ENCODE peak calls at places on chromosome 11, in nine cellular contexts. F, O, G, H, M, S, C, U and D are unnamed samples.
A peak's percentile ranks its signal among the peaks of the same experiment; 100 is the strongest.

GRCh38 chr11:132913295-132913694 is 619.0 kb downstream of the OPCML start:
- DNase-seq in F (no peak), O (no peak), G (no peak), H (no peak), M (no peak), S (no peak), C (no peak), U (no peak), D (no peak)

GRCh38 chr11:19536131-19536530 is 176.5 kb upstream of the NAV2 start:
- DNase-seq in F (no peak), O (no peak), G (no peak), H (no peak), M (no peak), S (no peak), C (no peak), U (no peak), D (no peak)

GRCh38 chr11:93591247-93591898 is 48.2 kb upstream of the SMCO4 start:
- DNase-seq in F (peak; percentile 82), O (no peak), G (no peak), H (no peak), M (no peak), S (no peak), C (no peak), U (no peak), D (no peak)

GRCh38 chr11:118226294-118226693 is 1.5 kb upstream of the JAML start:
- DNase-seq in F (peak; percentile 16), O (no peak), G (no peak), H (no peak), M (peak; percentile 33), S (no peak), C (peak; percentile 54), U (no peak), D (peak; percentile 57)

GRCh38 chr11:34181856-34182405 is 76.5 kb downstream of the NAT10 start:
- DNase-seq in F (no peak), O (no peak), G (peak; percentile 24), H (no peak), M (no peak), S (no peak), C (peak; percentile 4), U (no peak), D (no peak)

GRCh38 chr11:119356349-119357031 is 10.0 kb upstream of the MFRP start:
- DNase-seq in F (peak; percentile 64), O (peak; percentile 97), G (peak; percentile 93), H (no peak), M (peak; percentile 50), S (peak; percentile 93), C (peak; percentile 89), U (peak; percentile 56), D (peak; percentile 94)

GRCh38 chr11:11810764-11811726 is 30.7 kb upstream of the USP47 start:
- DNase-seq in F (no peak), O (peak; percentile 66), G (no peak), H (no peak), M (no peak), S (no peak), C (no peak), U (no peak), D (no peak)

GRCh38 chr11:119222308-119222707 is 16.2 kb downstream of the CBL start:
- DNase-seq in F (peak; percentile 58), O (no peak), G (no peak), H (no peak), M (no peak), S (no peak), C (no peak), U (no peak), D (no peak)

GRCh38 chr11:96145163-96145585 is 197.8 kb downstream of the MAML2 start:
- DNase-seq in F (peak; percentile 55), O (no peak), G (no peak), H (no peak), M (peak; percentile 64), S (no peak), C (no peak), U (peak; percentile 80), D (no peak)

GRCh38 chr11:126791991-126792390 is 208.6 kb downstream of the KIRREL3 start:
- DNase-seq in F (peak; percentile 39), O (no peak), G (no peak), H (no peak), M (no peak), S (no peak), C (no peak), U (no peak), D (no peak)

GRCh38 chr11:128924618-128925017 is 18.1 kb downstream of the TP53AIP1 start:
- DNase-seq in F (no peak), O (no peak), G (no peak), H (no peak), M (no peak), S (peak; percentile 41), C (no peak), U (no peak), D (no peak)

GRCh38 chr11:21988477-21988876 is 204.4 kb upstream of the ANO5 start:
- DNase-seq in F (no peak), O (no peak), G (no peak), H (no peak), M (peak; percentile 3), S (no peak), C (no peak), U (no peak), D (no peak)

GRCh38 chr11:2943711-2944118 is 14.5 kb upstream of the PHLDA2 start:
- DNase-seq in F (no peak), O (no peak), G (peak; percentile 58), H (peak; percentile 61), M (peak; percentile 45), S (peak; percentile 74), C (peak; percentile 79), U (no peak), D (no peak)

DNA sequence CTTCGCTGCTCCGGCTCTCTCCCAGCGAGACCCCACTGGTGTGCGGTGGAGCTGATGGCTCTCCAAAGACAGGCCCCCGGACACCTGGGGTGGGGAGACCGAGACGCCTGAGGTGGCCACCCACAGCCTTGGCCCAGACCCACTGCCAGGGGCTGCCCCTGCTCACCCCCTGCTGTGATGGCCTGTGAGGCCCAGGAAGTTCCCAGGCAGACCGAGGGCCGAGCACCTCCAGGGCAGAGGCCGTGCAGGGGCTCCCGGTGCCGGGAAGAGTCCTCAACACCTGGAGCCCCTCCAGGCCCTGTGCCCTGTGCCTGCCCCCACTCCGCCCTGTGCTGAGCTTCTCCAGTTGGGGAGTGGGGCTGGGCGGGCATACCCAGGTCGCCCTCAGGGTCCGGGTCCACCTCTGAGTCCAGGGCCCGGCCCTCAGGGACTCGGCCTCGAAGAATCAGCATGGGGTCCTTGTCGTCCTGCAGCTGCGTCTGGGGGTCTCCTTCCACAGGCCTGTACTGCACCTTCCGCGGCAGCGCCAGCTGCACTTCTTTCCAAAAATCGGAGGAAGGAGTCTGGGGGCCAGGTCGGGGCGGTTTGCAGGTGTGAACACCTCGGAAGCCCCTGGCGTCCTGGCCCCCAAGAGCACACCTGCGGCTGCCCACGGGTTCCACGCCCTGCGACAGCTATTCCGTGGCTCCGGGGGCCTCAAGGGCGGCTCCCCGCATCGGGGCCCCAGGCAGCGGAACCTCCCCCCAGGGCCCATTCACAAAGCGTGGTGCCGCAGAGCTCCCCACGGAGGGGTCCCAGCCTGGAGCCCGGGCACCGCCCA is 8.6 kb downstream of the SIGIRR start:
- DNase-seq in F (no peak), O (no peak), G (peak; percentile 68), H (peak; percentile 17), M (no peak), S (no peak), C (peak; percentile 55), U (no peak), D (peak; percentile 74)
- TF ChIP-seq CTCF in F (no peak), O (no peak), G (no peak), H (no peak), M (no peak), S (no peak), C (no peak), U (no peak), D (no peak)

DNA sequence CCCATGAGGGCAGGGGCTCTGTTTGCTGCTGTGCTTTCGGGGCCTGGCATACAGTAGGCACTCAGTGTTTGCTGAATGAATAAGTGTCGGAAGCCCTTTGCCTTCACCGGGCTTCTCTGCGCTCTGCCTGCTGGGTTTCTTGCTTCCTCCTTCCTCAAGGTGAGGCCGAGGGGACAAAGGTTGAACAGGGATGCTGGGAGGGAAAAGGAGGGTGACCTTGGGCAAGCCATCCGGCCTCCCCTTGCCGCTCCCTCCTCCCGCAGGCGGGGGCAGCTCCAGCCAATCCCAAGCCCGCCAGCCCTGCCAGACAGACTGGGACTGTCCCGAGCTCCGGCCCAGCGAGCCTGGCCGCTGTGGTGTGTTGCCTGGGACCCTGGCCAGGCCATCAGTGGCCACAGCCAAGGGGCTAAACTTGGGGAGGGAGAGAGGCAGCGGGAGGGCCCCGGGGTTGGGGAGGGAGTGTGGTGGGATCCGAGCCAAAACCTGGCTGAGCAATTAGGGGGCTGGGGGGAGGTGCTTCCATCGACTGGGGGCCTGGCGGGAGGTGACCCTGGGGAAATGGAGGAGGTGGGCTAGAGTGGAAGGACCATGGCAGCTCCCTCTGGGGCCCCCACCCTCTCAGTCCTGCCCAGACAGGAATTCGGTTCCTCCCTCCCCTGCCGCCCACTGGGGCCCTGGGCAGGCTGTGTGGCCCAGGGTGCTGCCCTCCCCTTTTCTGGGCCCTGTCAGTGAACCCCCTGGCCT is 3.3 kb upstream of the RCOR2 start:
- DNase-seq in F (no peak), O (peak; percentile 88), G (peak; percentile 81), H (peak; percentile 91), M (no peak), S (no peak), C (no peak), U (no peak), D (peak; percentile 56)
- H3K27ac ChIP-seq in F (no peak overlapping the region), O (peak overlapping the region; percentile 100), G (peak overlapping the region; percentile 85), H (peak overlapping the region; percentile 65), M (no peak overlapping the region), S (peak overlapping the region; percentile 9), C (no peak overlapping the region), U (peak overlapping the region; percentile 52), D (no peak overlapping the region)

GRCh38 chr11:117187799-117188481 is 9.4 kb downstream of the SIDT2 start:
- DNase-seq in F (no peak), O (no peak), G (peak; percentile 41), H (no peak), M (no peak), S (no peak), C (peak; percentile 45), U (no peak), D (peak; percentile 32)
- TF ChIP-seq CTCF in F (no peak), O (no peak), G (no peak), H (no peak), M (no peak), S (no peak), C (no peak), U (no peak), D (no peak)

GRCh38 chr11:107457558-107458271 is at the start of gene CWF19L2:
- DNase-seq in F (peak; percentile 96), O (peak; percentile 99), G (peak; percentile 96), H (peak; percentile 92), M (peak; percentile 92), S (peak; percentile 94), C (peak; percentile 93), U (peak; percentile 90), D (peak; percentile 89)
- H3K27ac ChIP-seq in F (peak within 1 kb of the TSS; percentile 62), O (peak within 1 kb of the TSS; percentile 15), G (peak within 1 kb of the TSS; percentile 80), H (peak within 1 kb of the TSS; percentile 80), M (peak within 1 kb of the TSS; percentile 70), S (peak within 1 kb of the TSS; percentile 85), C (peak within 1 kb of the TSS; percentile 76), U (peak within 1 kb of the TSS; percentile 81), D (peak within 1 kb of the TSS; percentile 59)

DNA sequence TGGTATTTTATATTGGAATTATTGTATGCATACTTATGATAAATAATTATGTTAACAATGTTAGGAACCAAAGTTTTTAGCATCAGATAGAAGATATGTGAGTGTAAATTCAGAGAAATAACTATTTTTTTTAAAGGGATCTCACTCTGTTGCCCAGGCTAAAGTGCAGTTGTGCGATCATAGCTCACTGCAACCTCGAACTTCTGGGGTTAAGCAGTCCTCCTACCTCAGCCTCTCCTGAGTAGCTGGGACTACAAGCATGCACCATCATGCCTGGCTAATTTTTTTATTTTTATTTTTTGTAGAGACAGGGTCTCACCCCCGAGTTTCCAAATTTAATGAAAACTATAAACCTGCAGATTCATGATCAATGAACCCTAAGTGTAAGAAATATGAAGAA is 33.6 kb upstream of the RCE1 start:
- DNase-seq in F (no peak), O (no peak), G (no peak), H (no peak), M (no peak), S (no peak), C (no peak), U (no peak), D (no peak)
- TF ChIP-seq CTCF in F (no peak), O (no peak), G (no peak), H (no peak), M (no peak), S (no peak), C (no peak), U (no peak), D (no peak)